ENCODE peak calls at places on chromosomes 7 and 10, in nine cellular contexts. One of them, this sample, is unnamed.

GRCh38 chr10:33306126-33306525 is 28.3 kb downstream of the NRP1 start:
- DNase-seq in activated T-cell treated with anti-CD3 and anti-CD28 coated beads for 1 hour: no peak
- DNase-seq in stimulated activated CD4-positive, alpha-beta T cell treated with anti-CD3 and anti-CD28 coated beads, Interleukin-4, amount 100 ng/mL, for 24 hours: no peak
- DNase-seq in amygdala: no peak
- DNase-seq in left lung: no peak
- DNase-seq in CD8-positive, alpha-beta T cell: no peak
- DNase-seq in anterior cingulate cortex: no peak
- DNase-seq in HCT116: no peak
- DNase-seq in GM23248: no peak
- DNase-seq in this sample: no peak

GRCh38 chr7:130180571-130180971 is 24.6 kb downstream of the TMEM209 start:
- DNase-seq in activated T-cell treated with anti-CD3 and anti-CD28 coated beads for 1 hour: no peak
- DNase-seq in stimulated activated CD4-positive, alpha-beta T cell treated with anti-CD3 and anti-CD28 coated beads, Interleukin-4, amount 100 ng/mL, for 24 hours: peak; percentile 65
- DNase-seq in amygdala: no peak
- DNase-seq in left lung: no peak
- DNase-seq in CD8-positive, alpha-beta T cell: no peak
- DNase-seq in anterior cingulate cortex: no peak
- DNase-seq in HCT116: no peak
- DNase-seq in GM23248: peak; percentile 71
- DNase-seq in this sample: no peak

GRCh38 chr7:7970113-7970619 is 1.6 kb downstream of the GLCCI1 start:
- DNase-seq in activated T-cell treated with anti-CD3 and anti-CD28 coated beads for 1 hour: no peak
- DNase-seq in stimulated activated CD4-positive, alpha-beta T cell treated with anti-CD3 and anti-CD28 coated beads, Interleukin-4, amount 100 ng/mL, for 24 hours: no peak
- DNase-seq in amygdala: no peak
- DNase-seq in left lung: no peak
- DNase-seq in CD8-positive, alpha-beta T cell: no peak
- DNase-seq in anterior cingulate cortex: no peak
- DNase-seq in HCT116: no peak
- DNase-seq in GM23248: peak; percentile 22
- DNase-seq in this sample: no peak

GRCh38 chr10:119782981-119783664 is 57.3 kb downstream of the INPP5F start:
- DNase-seq in activated T-cell treated with anti-CD3 and anti-CD28 coated beads for 1 hour: no peak
- DNase-seq in stimulated activated CD4-positive, alpha-beta T cell treated with anti-CD3 and anti-CD28 coated beads, Interleukin-4, amount 100 ng/mL, for 24 hours: no peak
- DNase-seq in amygdala: no peak
- DNase-seq in left lung: no peak
- DNase-seq in CD8-positive, alpha-beta T cell: no peak
- DNase-seq in anterior cingulate cortex: no peak
- DNase-seq in HCT116: no peak
- DNase-seq in GM23248: peak; percentile 31
- DNase-seq in this sample: no peak

GRCh38 chr10:29630205-29631048 is 4.3 kb downstream of the SVIL start:
- DNase-seq in activated T-cell treated with anti-CD3 and anti-CD28 coated beads for 1 hour: no peak
- DNase-seq in stimulated activated CD4-positive, alpha-beta T cell treated with anti-CD3 and anti-CD28 coated beads, Interleukin-4, amount 100 ng/mL, for 24 hours: no peak
- DNase-seq in amygdala: no peak
- DNase-seq in left lung: no peak
- DNase-seq in CD8-positive, alpha-beta T cell: no peak
- DNase-seq in anterior cingulate cortex: no peak
- DNase-seq in HCT116: no peak
- DNase-seq in GM23248: no peak
- DNase-seq in this sample: no peak

GRCh38 chr10:119207713-119208552 is 562 bp downstream of the GRK5 start:
- DNase-seq in activated T-cell treated with anti-CD3 and anti-CD28 coated beads for 1 hour: peak; percentile 22
- DNase-seq in stimulated activated CD4-positive, alpha-beta T cell treated with anti-CD3 and anti-CD28 coated beads, Interleukin-4, amount 100 ng/mL, for 24 hours: peak; percentile 42
- DNase-seq in amygdala: peak; percentile 38
- DNase-seq in left lung: peak; percentile 88
- DNase-seq in CD8-positive, alpha-beta T cell: peak; percentile 22
- DNase-seq in anterior cingulate cortex: peak; percentile 30
- DNase-seq in HCT116: no peak
- DNase-seq in GM23248: peak; percentile 82
- DNase-seq in this sample: peak; percentile 70

GRCh38 chr10:89134963-89135362 is 72.2 kb downstream of the CH25H start:
- DNase-seq in activated T-cell treated with anti-CD3 and anti-CD28 coated beads for 1 hour: no peak
- DNase-seq in stimulated activated CD4-positive, alpha-beta T cell treated with anti-CD3 and anti-CD28 coated beads, Interleukin-4, amount 100 ng/mL, for 24 hours: no peak
- DNase-seq in amygdala: no peak
- DNase-seq in left lung: no peak
- DNase-seq in CD8-positive, alpha-beta T cell: no peak
- DNase-seq in anterior cingulate cortex: no peak
- DNase-seq in HCT116: no peak
- DNase-seq in GM23248: no peak
- DNase-seq in this sample: no peak

GRCh38 chr10:71290331-71290730 is 28.7 kb upstream of the SLC29A3 start:
- DNase-seq in activated T-cell treated with anti-CD3 and anti-CD28 coated beads for 1 hour: no peak
- DNase-seq in stimulated activated CD4-positive, alpha-beta T cell treated with anti-CD3 and anti-CD28 coated beads, Interleukin-4, amount 100 ng/mL, for 24 hours: no peak
- DNase-seq in amygdala: no peak
- DNase-seq in left lung: no peak
- DNase-seq in CD8-positive, alpha-beta T cell: no peak
- DNase-seq in anterior cingulate cortex: no peak
- DNase-seq in HCT116: no peak
- DNase-seq in GM23248: no peak
- DNase-seq in this sample: no peak

GRCh38 chr7:1263391-1263951 is 30.8 kb downstream of the UNCX start:
- DNase-seq in activated T-cell treated with anti-CD3 and anti-CD28 coated beads for 1 hour: no peak
- DNase-seq in stimulated activated CD4-positive, alpha-beta T cell treated with anti-CD3 and anti-CD28 coated beads, Interleukin-4, amount 100 ng/mL, for 24 hours: no peak
- DNase-seq in amygdala: no peak
- DNase-seq in left lung: no peak
- DNase-seq in CD8-positive, alpha-beta T cell: no peak
- DNase-seq in anterior cingulate cortex: no peak
- DNase-seq in HCT116: no peak
- DNase-seq in GM23248: no peak
- DNase-seq in this sample: no peak

GRCh38 chr10:22824984-22825383 is 102.9 kb upstream of the ARMC3 start:
- DNase-seq in activated T-cell treated with anti-CD3 and anti-CD28 coated beads for 1 hour: no peak
- DNase-seq in stimulated activated CD4-positive, alpha-beta T cell treated with anti-CD3 and anti-CD28 coated beads, Interleukin-4, amount 100 ng/mL, for 24 hours: no peak
- DNase-seq in amygdala: no peak
- DNase-seq in left lung: no peak
- DNase-seq in CD8-positive, alpha-beta T cell: no peak
- DNase-seq in anterior cingulate cortex: no peak
- DNase-seq in HCT116: peak; percentile 96
- DNase-seq in GM23248: peak; percentile 82
- DNase-seq in this sample: no peak

GRCh38 chr10:102634696-102635095 is 9.6 kb upstream of the TRIM8 start:
- DNase-seq in activated T-cell treated with anti-CD3 and anti-CD28 coated beads for 1 hour: no peak
- DNase-seq in stimulated activated CD4-positive, alpha-beta T cell treated with anti-CD3 and anti-CD28 coated beads, Interleukin-4, amount 100 ng/mL, for 24 hours: no peak
- DNase-seq in amygdala: no peak
- DNase-seq in left lung: peak; percentile 68
- DNase-seq in CD8-positive, alpha-beta T cell: no peak
- DNase-seq in anterior cingulate cortex: no peak
- DNase-seq in HCT116: no peak
- DNase-seq in GM23248: peak; percentile 35
- DNase-seq in this sample: no peak

GRCh38 chr10:43350686-43351085 is 20.8 kb upstream of the FXYD4 start:
- DNase-seq in activated T-cell treated with anti-CD3 and anti-CD28 coated beads for 1 hour: no peak
- DNase-seq in stimulated activated CD4-positive, alpha-beta T cell treated with anti-CD3 and anti-CD28 coated beads, Interleukin-4, amount 100 ng/mL, for 24 hours: no peak
- DNase-seq in amygdala: no peak
- DNase-seq in left lung: no peak
- DNase-seq in CD8-positive, alpha-beta T cell: no peak
- DNase-seq in anterior cingulate cortex: no peak
- DNase-seq in HCT116: no peak
- DNase-seq in GM23248: no peak
- DNase-seq in this sample: no peak

GRCh38 chr7:72337822-72338167 is 74.3 kb downstream of the CALN1 start:
- DNase-seq in activated T-cell treated with anti-CD3 and anti-CD28 coated beads for 1 hour: no peak
- DNase-seq in stimulated activated CD4-positive, alpha-beta T cell treated with anti-CD3 and anti-CD28 coated beads, Interleukin-4, amount 100 ng/mL, for 24 hours: no peak
- DNase-seq in amygdala: no peak
- DNase-seq in left lung: no peak
- DNase-seq in CD8-positive, alpha-beta T cell: no peak
- DNase-seq in anterior cingulate cortex: no peak
- DNase-seq in HCT116: no peak
- DNase-seq in GM23248: no peak
- DNase-seq in this sample: no peak